ENCODE peak calls at places on chromosome 20, in eight cellular contexts. D is WTC11, A is stomach, B is progenitor cell of endocrine pancreas, H is body of pancreas, O is tibial nerve, S is hepatocyte, W is GM13976. T is an unnamed sample.

GRCh38 chr20:2210646-2211556 is 84.9 kb upstream of the TGM3 start:
- DNase-seq in D (no peak), A (no peak), B (no peak), H (no peak), O (no peak), S (peak), W (no peak), T (no peak)

GRCh38 chr20:25553819-25554296 is 31.5 kb downstream of the NINL start:
- DNase-seq in D (no peak), A (no peak), B (no peak), H (no peak), O (no peak), S (peak), W (no peak), T (no peak)

GRCh38 chr20:3696200-3696599 is 14.4 kb upstream of the ADAM33 start:
- DNase-seq in D (no peak), A (no peak), B (no peak), H (no peak), O (no peak), S (no peak), W (no peak), T (no peak)

GRCh38 chr20:3678198-3678597 is 3.6 kb downstream of the ADAM33 start:
- DNase-seq in D (no peak), A (no peak), B (no peak), H (no peak), O (no peak), S (no peak), W (no peak), T (no peak)

GRCh38 chr20:24779166-24779565 is 169.9 kb upstream of the CST7 start:
- DNase-seq in D (no peak), A (no peak), B (no peak), H (peak), O (no peak), S (no peak), W (no peak), T (no peak)

GRCh38 chr20:50044353-50044960 is 61.7 kb downstream of the SNAI1 start:
- DNase-seq in D (no peak), A (no peak), B (no peak), H (no peak), O (no peak), S (no peak), W (no peak), T (no peak)

GRCh38 chr20:52087471-52087870 is 104.1 kb downstream of the ZFP64 start:
- DNase-seq in D (no peak), A (no peak), B (no peak), H (no peak), O (no peak), S (no peak), W (no peak), T (no peak)

GRCh38 chr20:9609892-9610502 is 95.6 kb downstream of the LAMP5 start:
- DNase-seq in D (peak), A (peak), B (peak), H (peak), O (peak), S (peak), W (peak), T (no peak)

GRCh38 chr20:46709459-46710148 is at the start of gene SLC2A10:
- DNase-seq in D (peak), A (peak), B (peak), H (peak), O (peak), S (peak), W (peak), T (peak)

GRCh38 chr20:44643596-44644383 is 7.7 kb downstream of the ADA start:
- DNase-seq in D (peak), A (peak), B (no peak), H (peak), O (no peak), S (peak), W (no peak), T (peak)

GRCh38 chr20:63453029-63453523 is 19.4 kb downstream of the KCNQ2 start:
- DNase-seq in D (no peak), A (no peak), B (no peak), H (no peak), O (no peak), S (no peak), W (no peak), T (peak)

GRCh38 chr20:34774886-34775285 is 50.6 kb downstream of the NCOA6 start:
- DNase-seq in D (no peak), A (no peak), B (no peak), H (no peak), O (no peak), S (no peak), W (no peak), T (no peak)

GRCh38 chr20:2133318-2134183 is 31.9 kb downstream of the STK35 start:
- DNase-seq in D (no peak), A (no peak), B (no peak), H (no peak), O (no peak), S (peak), W (no peak), T (no peak)

GRCh38 chr20:31566658-31567379 is 38.3 kb upstream of the ID1 start:
- DNase-seq in D (peak), A (peak), B (no peak), H (no peak), O (no peak), S (peak), W (no peak), T (peak)

GRCh38 chr20:57795347-57795697 is 85.5 kb upstream of the PMEPA1 start:
- DNase-seq in D (no peak), A (no peak), B (no peak), H (no peak), O (no peak), S (no peak), W (no peak), T (no peak)

GRCh38 chr20:650954-651353 is 2.0 kb downstream of the SRXN1 start:
- DNase-seq in D (no peak), A (no peak), B (no peak), H (no peak), O (no peak), S (no peak), W (no peak), T (no peak)
- TF ChIP-seq CTCF in D (no peak), A (no peak), B (peak), H (no peak), O (no peak), S (no peak), W (no peak), T (no peak)

GRCh38 chr20:19784511-19785172 is 26.6 kb downstream of the RIN2 start:
- DNase-seq in D (peak), A (peak), B (no peak), H (peak), O (no peak), S (peak), W (peak), T (peak)

GRCh38 chr20:19783966-19784401 is 25.9 kb downstream of the RIN2 start:
- DNase-seq in D (no peak), A (peak), B (no peak), H (no peak), O (no peak), S (no peak), W (no peak), T (no peak)

GRCh38 chr20:19785886-19786285 is 27.8 kb downstream of the RIN2 start:
- DNase-seq in D (no peak), A (no peak), B (no peak), H (no peak), O (no peak), S (no peak), W (no peak), T (no peak)

GRCh38 chr20:19786311-19786710 is 28.3 kb downstream of the RIN2 start:
- DNase-seq in D (peak), A (no peak), B (no peak), H (no peak), O (no peak), S (no peak), W (no peak), T (no peak)

GRCh38 chr20:19785173-19785799 is 27.2 kb downstream of the RIN2 start:
- DNase-seq in D (no peak), A (no peak), B (no peak), H (no peak), O (no peak), S (no peak), W (no peak), T (no peak)
- TF ChIP-seq CTCF in D (peak), A (no peak), B (no peak), H (no peak), O (no peak), S (no peak), W (no peak), T (no peak)

GRCh38 chr20:38214871-38215788 is 45.4 kb downstream of the KIAA1755 start:
- DNase-seq in D (no peak), A (no peak), B (no peak), H (no peak), O (no peak), S (no peak), W (no peak), T (no peak)
- TF ChIP-seq CTCF in D (no peak), A (no peak), B (peak), H (no peak), O (no peak), S (no peak), W (no peak), T (peak)

GRCh38 chr20:325889-326644 is 715 bp downstream of the SOX12 start:
- DNase-seq in D (peak), A (peak), B (peak), H (peak), O (no peak), S (peak), W (peak), T (peak)
- TF ChIP-seq CTCF in D (no peak), A (no peak), B (no peak), H (no peak), O (no peak), S (no peak), W (no peak), T (no peak)

DNA sequence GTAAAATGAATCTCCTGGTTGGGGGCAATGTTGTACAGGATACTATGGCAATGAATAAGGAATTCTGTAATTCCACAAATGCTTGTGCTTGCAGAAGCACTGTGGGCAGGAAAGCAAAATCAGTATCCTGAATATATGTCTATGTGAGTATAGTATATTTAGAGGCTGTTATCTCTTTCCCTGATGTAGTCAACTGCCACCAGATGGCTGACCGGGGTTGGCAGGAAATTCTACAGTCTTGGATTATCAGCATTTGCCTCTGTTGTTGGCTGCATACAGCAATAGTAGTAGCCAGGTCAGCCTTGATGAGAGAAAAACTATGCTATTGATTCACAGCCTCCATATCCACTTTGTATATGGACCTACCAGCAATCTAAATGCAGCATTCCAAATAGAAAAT is 425.1 kb upstream of the JAG1 start:
- DNase-seq in D (peak), A (no peak), B (no peak), H (peak), O (no peak), S (no peak), W (no peak), T (peak)
- TF ChIP-seq CTCF in D (no peak), A (no peak), B (no peak), H (no peak), O (no peak), S (peak), W (no peak), T (no peak)